ENCODE peak calls at places on chromosome X, in five cellular contexts. N is stimulated activated CD4-positive, alpha-beta T cell treated with anti-CD3 and anti-CD28 coated beads, TNF-alpha, amount 100 ng/mL, for 1 hour; J is LoVo; M is AG08395; B is activated CD8-positive, alpha-beta memory T cell treated with anti-CD3 and anti-CD28 coated beads, Interleukin-2, amount 50 U/mL, for 4 hours. V is an unnamed sample.

GRCh38 chrX:45198301-45198700 is 2.4 kb downstream of the DIPK2B start:
- DNase-seq in N (no peak), J (no peak), M (no peak), B (no peak), V (no peak)

GRCh38 chrX:99795495-99795894 is 614.6 kb downstream of the PCDH19 start:
- DNase-seq in N (no peak), J (no peak), M (no peak), B (no peak), V (no peak)

GRCh38 chrX:40406330-40406859 is 174.4 kb upstream of the ATP6AP2 start:
- DNase-seq in N (no peak), J (no peak), M (no peak), B (no peak), V (no peak)

GRCh38 chrX:63581390-63581789 is 203.6 kb downstream of the ARHGEF9 start:
- DNase-seq in N (no peak), J (no peak), M (no peak), B (no peak), V (no peak)

GRCh38 chrX:45775462-45775861 is 574.8 kb upstream of the DIPK2B start:
- DNase-seq in N (no peak), J (peak; percentile 45), M (peak; percentile 68), B (no peak), V (peak; percentile 69)

GRCh38 chrX:7215842-7216241 is 67.9 kb upstream of the PUDP start:
- DNase-seq in N (no peak), J (no peak), M (peak; percentile 87), B (no peak), V (no peak)

GRCh38 chrX:78024349-78025108 is 55.1 kb upstream of the PGAM4 start:
- DNase-seq in N (no peak), J (peak; percentile 51), M (peak; percentile 2), B (no peak), V (no peak)

GRCh38 chrX:41029332-41029731 is 55.9 kb upstream of the USP9X start:
- DNase-seq in N (no peak), J (no peak), M (no peak), B (no peak), V (no peak)

GRCh38 chrX:69179380-69179911 is 14.2 kb upstream of the PJA1 start:
- DNase-seq in N (no peak), J (no peak), M (no peak), B (no peak), V (no peak)

GRCh38 chrX:136146614-136147319 is 566 bp upstream of the FHL1 start:
- DNase-seq in N (no peak), J (no peak), M (no peak), B (peak; percentile 28), V (no peak)

GRCh38 chrX:13087322-13088154 is 43.1 kb upstream of the FAM9C start:
- DNase-seq in N (no peak), J (no peak), M (no peak), B (peak; percentile 47), V (no peak)

GRCh38 chrX:13690836-13691235 is 1.9 kb downstream of the RAB9A start:
- DNase-seq in N (no peak), J (no peak), M (no peak), B (no peak), V (no peak)

GRCh38 chrX:2898861-2899512 is 30.2 kb downstream of the ARSD start:
- DNase-seq in N (no peak), J (peak; percentile 41), M (no peak), B (no peak), V (no peak)

V was measured in AG09309.